ENCODE peak calls at places on chromosomes 2 and 18, in six cellular contexts. One of them, this sample, is unnamed.

GRCh38 chr18:48882379-48882778 is 68.4 kb downstream of the SMAD7 start:
- DNase-seq in foreskin fibroblast: no peak
- DNase-seq in PC-9: no peak
- DNase-seq in brain microvascular endothelial cell: no peak
- DNase-seq in ovary: no peak
- DNase-seq in gastrocnemius medialis: no peak
- DNase-seq in this sample: no peak

GRCh38 chr18:29076645-29077044 is 899.7 kb upstream of the CDH2 start:
- DNase-seq in foreskin fibroblast: no peak
- DNase-seq in PC-9: no peak
- DNase-seq in brain microvascular endothelial cell: no peak
- DNase-seq in ovary: no peak
- DNase-seq in gastrocnemius medialis: no peak
- DNase-seq in this sample: no peak

GRCh38 chr2:110669079-110669478 is 8.8 kb downstream of the BUB1 start:
- DNase-seq in foreskin fibroblast: no peak
- DNase-seq in PC-9: no peak
- DNase-seq in brain microvascular endothelial cell: no peak
- DNase-seq in ovary: no peak
- DNase-seq in gastrocnemius medialis: no peak
- DNase-seq in this sample: no peak

GRCh38 chr2:39780825-39781600 is 2.0 kb upstream of the THUMPD2 start:
- DNase-seq in foreskin fibroblast: no peak
- DNase-seq in PC-9: no peak
- DNase-seq in brain microvascular endothelial cell: no peak
- DNase-seq in ovary: peak; percentile 16
- DNase-seq in gastrocnemius medialis: no peak
- DNase-seq in this sample: peak; percentile 9

GRCh38 chr2:72236445-72237067 is 88.9 kb upstream of the CYP26B1 start:
- DNase-seq in foreskin fibroblast: peak; percentile 44
- DNase-seq in PC-9: peak; percentile 9
- DNase-seq in brain microvascular endothelial cell: peak; percentile 82
- DNase-seq in ovary: no peak
- DNase-seq in gastrocnemius medialis: no peak
- DNase-seq in this sample: peak; percentile 61

GRCh38 chr2:40325111-40325510 is 126.8 kb downstream of the SLC8A1 start:
- DNase-seq in foreskin fibroblast: no peak
- DNase-seq in PC-9: no peak
- DNase-seq in brain microvascular endothelial cell: no peak
- DNase-seq in ovary: no peak
- DNase-seq in gastrocnemius medialis: no peak
- DNase-seq in this sample: no peak

GRCh38 chr18:79640064-79640672 is 39.4 kb upstream of the CTDP1 start:
- DNase-seq in foreskin fibroblast: no peak
- DNase-seq in PC-9: no peak
- DNase-seq in brain microvascular endothelial cell: no peak
- DNase-seq in ovary: no peak
- DNase-seq in gastrocnemius medialis: no peak
- DNase-seq in this sample: no peak

GRCh38 chr18:62979900-62980299 is 264.6 kb downstream of the PHLPP1 start:
- DNase-seq in foreskin fibroblast: no peak
- DNase-seq in PC-9: no peak
- DNase-seq in brain microvascular endothelial cell: no peak
- DNase-seq in ovary: no peak
- DNase-seq in gastrocnemius medialis: no peak
- DNase-seq in this sample: no peak

GRCh38 chr2:170932166-170932565 is 3.1 kb downstream of the GORASP2 start:
- DNase-seq in foreskin fibroblast: no peak
- DNase-seq in PC-9: no peak
- DNase-seq in brain microvascular endothelial cell: no peak
- DNase-seq in ovary: no peak
- DNase-seq in gastrocnemius medialis: no peak
- DNase-seq in this sample: no peak

GRCh38 chr2:46849741-46850474 is 65.7 kb downstream of the MCFD2 start:
- DNase-seq in foreskin fibroblast: no peak
- DNase-seq in PC-9: peak; percentile 48
- DNase-seq in brain microvascular endothelial cell: peak; percentile 95
- DNase-seq in ovary: peak; percentile 84
- DNase-seq in gastrocnemius medialis: no peak
- DNase-seq in this sample: no peak

GRCh38 chr2:165833156-165833555 is 39.1 kb upstream of the GALNT3 start:
- DNase-seq in foreskin fibroblast: peak; percentile 34
- DNase-seq in PC-9: peak; percentile 52
- DNase-seq in brain microvascular endothelial cell: peak; percentile 62
- DNase-seq in ovary: no peak
- DNase-seq in gastrocnemius medialis: no peak
- DNase-seq in this sample: no peak

GRCh38 chr18:2411381-2411977 is 159.8 kb downstream of the METTL4 start:
- DNase-seq in foreskin fibroblast: peak; percentile 57
- DNase-seq in PC-9: peak; percentile 12
- DNase-seq in brain microvascular endothelial cell: peak; percentile 34
- DNase-seq in ovary: no peak
- DNase-seq in gastrocnemius medialis: no peak
- DNase-seq in this sample: no peak

GRCh38 chr2:214005337-214005736 is 405.5 kb upstream of the VWC2L start:
- DNase-seq in foreskin fibroblast: no peak
- DNase-seq in PC-9: no peak
- DNase-seq in brain microvascular endothelial cell: peak; percentile 5
- DNase-seq in ovary: no peak
- DNase-seq in gastrocnemius medialis: no peak
- DNase-seq in this sample: no peak

GRCh38 chr2:51717318-51717717 is 685.4 kb upstream of the NRXN1 start:
- DNase-seq in foreskin fibroblast: no peak
- DNase-seq in PC-9: no peak
- DNase-seq in brain microvascular endothelial cell: peak; percentile 74
- DNase-seq in ovary: no peak
- DNase-seq in gastrocnemius medialis: no peak
- DNase-seq in this sample: peak; percentile 86

GRCh38 chr2:239831272-239831731 is 193.8 kb downstream of the NDUFA10 start:
- DNase-seq in foreskin fibroblast: no peak
- DNase-seq in PC-9: no peak
- DNase-seq in brain microvascular endothelial cell: no peak
- DNase-seq in ovary: no peak
- DNase-seq in gastrocnemius medialis: no peak
- DNase-seq in this sample: no peak

GRCh38 chr2:29130295-29130694 is 15.1 kb downstream of the CLIP4 start:
- DNase-seq in foreskin fibroblast: peak; percentile 64
- DNase-seq in PC-9: peak; percentile 62
- DNase-seq in brain microvascular endothelial cell: peak; percentile 65
- DNase-seq in ovary: peak; percentile 15
- DNase-seq in gastrocnemius medialis: no peak
- DNase-seq in this sample: peak; percentile 65

GRCh38 chr2:30514134-30514860 is 67.3 kb downstream of the LCLAT1 start:
- DNase-seq in foreskin fibroblast: peak; percentile 78
- DNase-seq in PC-9: no peak
- DNase-seq in brain microvascular endothelial cell: peak; percentile 75
- DNase-seq in ovary: no peak
- DNase-seq in gastrocnemius medialis: peak; percentile 56
- DNase-seq in this sample: peak; percentile 49

GRCh38 chr2:73063909-73064875 is 7.3 kb downstream of the SFXN5 start:
- DNase-seq in foreskin fibroblast: peak; percentile 63
- DNase-seq in PC-9: peak; percentile 35
- DNase-seq in brain microvascular endothelial cell: peak; percentile 73
- DNase-seq in ovary: no peak
- DNase-seq in gastrocnemius medialis: no peak
- DNase-seq in this sample: peak; percentile 54

GRCh38 chr2:85887566-85888019 is 1.2 kb downstream of the ST3GAL5 start:
- DNase-seq in foreskin fibroblast: peak; percentile 57
- DNase-seq in PC-9: peak; percentile 9
- DNase-seq in brain microvascular endothelial cell: no peak
- DNase-seq in ovary: peak; percentile 57
- DNase-seq in gastrocnemius medialis: peak; percentile 77
- DNase-seq in this sample: no peak

GRCh38 chr2:176169711-176170110 is 12.6 kb downstream of the HOXD3 start:
- DNase-seq in foreskin fibroblast: no peak
- DNase-seq in PC-9: no peak
- DNase-seq in brain microvascular endothelial cell: no peak
- DNase-seq in ovary: no peak
- DNase-seq in gastrocnemius medialis: no peak
- DNase-seq in this sample: no peak

GRCh38 chr2:203580846-203581245 is 45.7 kb upstream of the RAPH1 start:
- DNase-seq in foreskin fibroblast: no peak
- DNase-seq in PC-9: no peak
- DNase-seq in brain microvascular endothelial cell: no peak
- DNase-seq in ovary: no peak
- DNase-seq in gastrocnemius medialis: no peak
- DNase-seq in this sample: no peak

GRCh38 chr2:59463401-59463800 is 1090.1 kb downstream of the BCL11A start:
- DNase-seq in foreskin fibroblast: no peak
- DNase-seq in PC-9: no peak
- DNase-seq in brain microvascular endothelial cell: no peak
- DNase-seq in ovary: no peak
- DNase-seq in gastrocnemius medialis: no peak
- DNase-seq in this sample: no peak

GRCh38 chr2:128727404-128727803 is 408.7 kb upstream of the HS6ST1 start:
- DNase-seq in foreskin fibroblast: no peak
- DNase-seq in PC-9: no peak
- DNase-seq in brain microvascular endothelial cell: no peak
- DNase-seq in ovary: no peak
- DNase-seq in gastrocnemius medialis: no peak
- DNase-seq in this sample: no peak

GRCh38 chr2:36618381-36618780 is 20.4 kb upstream of the FEZ2 start:
- DNase-seq in foreskin fibroblast: peak; percentile 47
- DNase-seq in PC-9: peak; percentile 38
- DNase-seq in brain microvascular endothelial cell: peak; percentile 74
- DNase-seq in ovary: no peak
- DNase-seq in gastrocnemius medialis: no peak
- DNase-seq in this sample: peak; percentile 54

GRCh38 chr2:74441690-74442482 is at the start of gene RTKN:
- DNase-seq in foreskin fibroblast: no peak
- DNase-seq in PC-9: peak; percentile 85
- DNase-seq in brain microvascular endothelial cell: no peak
- DNase-seq in ovary: peak; percentile 27
- DNase-seq in gastrocnemius medialis: peak; percentile 35
- DNase-seq in this sample: no peak

GRCh38 chr2:20992201-20992711 is 51.6 kb downstream of the APOB start:
- DNase-seq in foreskin fibroblast: peak; percentile 5
- DNase-seq in PC-9: peak; percentile 11
- DNase-seq in brain microvascular endothelial cell: peak; percentile 42
- DNase-seq in ovary: no peak
- DNase-seq in gastrocnemius medialis: peak; percentile 30
- DNase-seq in this sample: no peak

GRCh38 chr18:2572892-2573291 is 1.5 kb downstream of the NDC80 start:
- DNase-seq in foreskin fibroblast: no peak
- DNase-seq in PC-9: no peak
- DNase-seq in brain microvascular endothelial cell: no peak
- DNase-seq in ovary: no peak
- DNase-seq in gastrocnemius medialis: no peak
- DNase-seq in this sample: no peak

GRCh38 chr2:16425462-16426336 is 239.9 kb downstream of the CYRIA start:
- DNase-seq in foreskin fibroblast: no peak
- DNase-seq in PC-9: no peak
- DNase-seq in brain microvascular endothelial cell: no peak
- DNase-seq in ovary: no peak
- DNase-seq in gastrocnemius medialis: no peak
- DNase-seq in this sample: no peak

GRCh38 chr2:239098288-239098970 is 250.5 kb downstream of the TWIST2 start:
- DNase-seq in foreskin fibroblast: no peak
- DNase-seq in PC-9: no peak
- DNase-seq in brain microvascular endothelial cell: no peak
- DNase-seq in ovary: no peak
- DNase-seq in gastrocnemius medialis: no peak
- DNase-seq in this sample: no peak

GRCh38 chr2:240472078-240472790 is 36.8 kb downstream of the GPC1 start:
- DNase-seq in foreskin fibroblast: no peak
- DNase-seq in PC-9: no peak
- DNase-seq in brain microvascular endothelial cell: no peak
- DNase-seq in ovary: no peak
- DNase-seq in gastrocnemius medialis: no peak
- DNase-seq in this sample: no peak

GRCh38 chr2:170396799-170397459 is 219.0 kb downstream of the MYO3B start:
- DNase-seq in foreskin fibroblast: no peak
- DNase-seq in PC-9: no peak
- DNase-seq in brain microvascular endothelial cell: no peak
- DNase-seq in ovary: no peak
- DNase-seq in gastrocnemius medialis: no peak
- DNase-seq in this sample: no peak

GRCh38 chr2:162711832-162712540 is 126.6 kb downstream of the KCNH7 start:
- DNase-seq in foreskin fibroblast: no peak
- DNase-seq in PC-9: no peak
- DNase-seq in brain microvascular endothelial cell: no peak
- DNase-seq in ovary: no peak
- DNase-seq in gastrocnemius medialis: no peak
- DNase-seq in this sample: no peak
- H3K4me3 ChIP-seq in foreskin fibroblast: no peak overlapping the region
- H3K4me3 ChIP-seq in PC-9: no peak overlapping the region
- H3K4me3 ChIP-seq in brain microvascular endothelial cell: no peak overlapping the region
- H3K4me3 ChIP-seq in ovary: no peak overlapping the region
- H3K4me3 ChIP-seq in gastrocnemius medialis: no peak overlapping the region
- H3K4me3 ChIP-seq in this sample: no peak overlapping the region

GRCh38 chr2:152730591-152731333 is 12.3 kb downstream of the ARL6IP6 start:
- DNase-seq in foreskin fibroblast: no peak
- DNase-seq in PC-9: peak; percentile 8
- DNase-seq in brain microvascular endothelial cell: no peak
- DNase-seq in ovary: no peak
- DNase-seq in gastrocnemius medialis: no peak
- DNase-seq in this sample: no peak
- H3K4me3 ChIP-seq in foreskin fibroblast: no peak overlapping the region
- H3K4me3 ChIP-seq in PC-9: peak overlapping the region; percentile 12
- H3K4me3 ChIP-seq in brain microvascular endothelial cell: no peak overlapping the region
- H3K4me3 ChIP-seq in ovary: no peak overlapping the region
- H3K4me3 ChIP-seq in gastrocnemius medialis: no peak overlapping the region
- H3K4me3 ChIP-seq in this sample: no peak overlapping the region

GRCh38 chr2:134312482-134312881 is 58.6 kb downstream of the MGAT5 start:
- DNase-seq in foreskin fibroblast: no peak
- DNase-seq in PC-9: no peak
- DNase-seq in brain microvascular endothelial cell: no peak
- DNase-seq in ovary: no peak
- DNase-seq in gastrocnemius medialis: no peak
- DNase-seq in this sample: no peak
- H3K4me3 ChIP-seq in foreskin fibroblast: no peak overlapping the region
- H3K4me3 ChIP-seq in PC-9: no peak overlapping the region
- H3K4me3 ChIP-seq in brain microvascular endothelial cell: no peak overlapping the region
- H3K4me3 ChIP-seq in ovary: no peak overlapping the region
- H3K4me3 ChIP-seq in gastrocnemius medialis: no peak overlapping the region
- H3K4me3 ChIP-seq in this sample: no peak overlapping the region

GRCh38 chr2:216635171-216635570 is 2.0 kb downstream of the IGFBP2 start:
- DNase-seq in foreskin fibroblast: no peak
- DNase-seq in PC-9: no peak
- DNase-seq in brain microvascular endothelial cell: no peak
- DNase-seq in ovary: no peak
- DNase-seq in gastrocnemius medialis: no peak
- DNase-seq in this sample: no peak

GRCh38 chr2:216636570-216637450 is 3.6 kb downstream of the IGFBP2 start:
- DNase-seq in foreskin fibroblast: peak; percentile 54
- DNase-seq in PC-9: peak; percentile 60
- DNase-seq in brain microvascular endothelial cell: peak; percentile 63
- DNase-seq in ovary: peak; percentile 49
- DNase-seq in gastrocnemius medialis: no peak
- DNase-seq in this sample: no peak

GRCh38 chr2:216634317-216635148 is 1.3 kb downstream of the IGFBP2 start:
- DNase-seq in foreskin fibroblast: no peak
- DNase-seq in PC-9: no peak
- DNase-seq in brain microvascular endothelial cell: no peak
- DNase-seq in ovary: no peak
- DNase-seq in gastrocnemius medialis: no peak
- DNase-seq in this sample: no peak

GRCh38 chr2:216637472-216637871 is 4.3 kb downstream of the IGFBP2 start:
- DNase-seq in foreskin fibroblast: no peak
- DNase-seq in PC-9: no peak
- DNase-seq in brain microvascular endothelial cell: no peak
- DNase-seq in ovary: no peak
- DNase-seq in gastrocnemius medialis: no peak
- DNase-seq in this sample: no peak

GRCh38 chr2:216635701-216636541 is 2.7 kb downstream of the IGFBP2 start:
- DNase-seq in foreskin fibroblast: no peak
- DNase-seq in PC-9: no peak
- DNase-seq in brain microvascular endothelial cell: no peak
- DNase-seq in ovary: peak; percentile 42
- DNase-seq in gastrocnemius medialis: no peak
- DNase-seq in this sample: no peak
- H3K4me3 ChIP-seq in foreskin fibroblast: peak overlapping the region; percentile 62
- H3K4me3 ChIP-seq in PC-9: no peak overlapping the region
- H3K4me3 ChIP-seq in brain microvascular endothelial cell: peak overlapping the region; percentile 58
- H3K4me3 ChIP-seq in ovary: peak overlapping the region; percentile 56
- H3K4me3 ChIP-seq in gastrocnemius medialis: peak overlapping the region; percentile 57
- H3K4me3 ChIP-seq in this sample: peak overlapping the region; percentile 79

This sample was measured in skeletal muscle cell.